ENCODE peak calls at places on chromosomes 1 and 21, in ten cellular contexts. One of them, this sample, is unnamed.

GRCh38 chr1:209072481-209072880 is 511.0 kb upstream of the CAMK1G start:
- DNase-seq in GM20000: no peak
- DNase-seq in prostate gland: no peak
- DNase-seq in AG10803: no peak
- DNase-seq in fibroblast of pulmonary artery: no peak
- DNase-seq in GM12864: no peak
- DNase-seq in HepG2: no peak
- DNase-seq in GM13977: no peak
- DNase-seq in uterus: no peak
- DNase-seq in type B pancreatic cell: no peak
- DNase-seq in this sample: no peak

GRCh38 chr21:38343691-38344090 is 86.9 kb downstream of the KCNJ15 start:
- DNase-seq in GM13977: no peak
- DNase-seq in type B pancreatic cell: no peak
- DNase-seq in AG10803: no peak
- DNase-seq in GM12864: no peak
- DNase-seq in HepG2: no peak
- DNase-seq in GM20000: no peak
- DNase-seq in prostate gland: peak
- DNase-seq in fibroblast of pulmonary artery: peak
- DNase-seq in uterus: no peak
- DNase-seq in this sample: no peak

GRCh38 chr1:6634278-6635052 is 9.8 kb downstream of the THAP3 start:
- DNase-seq in AG10803: peak
- DNase-seq in uterus: peak
- DNase-seq in HepG2: peak
- DNase-seq in fibroblast of pulmonary artery: peak
- DNase-seq in GM13977: peak
- DNase-seq in GM20000: peak
- DNase-seq in GM12864: no peak
- DNase-seq in prostate gland: peak
- DNase-seq in type B pancreatic cell: no peak
- DNase-seq in this sample: peak

GRCh38 chr1:10283318-10283984 is 73.1 kb downstream of the KIF1B start:
- DNase-seq in AG10803: no peak
- DNase-seq in prostate gland: no peak
- DNase-seq in fibroblast of pulmonary artery: no peak
- DNase-seq in GM12864: no peak
- DNase-seq in GM20000: peak
- DNase-seq in uterus: no peak
- DNase-seq in GM13977: peak
- DNase-seq in type B pancreatic cell: no peak
- DNase-seq in HepG2: no peak
- DNase-seq in this sample: no peak

GRCh38 chr1:16392740-16393139 is 25.7 kb downstream of the SZRD1 start:
- DNase-seq in type B pancreatic cell: no peak
- DNase-seq in HepG2: no peak
- DNase-seq in GM12864: no peak
- DNase-seq in fibroblast of pulmonary artery: no peak
- DNase-seq in GM20000: no peak
- DNase-seq in prostate gland: no peak
- DNase-seq in uterus: no peak
- DNase-seq in GM13977: no peak
- DNase-seq in AG10803: no peak
- DNase-seq in this sample: no peak

GRCh38 chr1:226549937-226550670 is 1.5 kb downstream of the STUM start:
- DNase-seq in HepG2: no peak
- DNase-seq in AG10803: no peak
- DNase-seq in prostate gland: peak
- DNase-seq in uterus: peak
- DNase-seq in fibroblast of pulmonary artery: peak
- DNase-seq in GM13977: peak
- DNase-seq in GM12864: peak
- DNase-seq in GM20000: peak
- DNase-seq in type B pancreatic cell: no peak
- DNase-seq in this sample: peak

GRCh38 chr1:241749041-241749798 is 97.1 kb downstream of the WDR64 start:
- DNase-seq in type B pancreatic cell: no peak
- DNase-seq in fibroblast of pulmonary artery: peak
- DNase-seq in HepG2: no peak
- DNase-seq in GM13977: no peak
- DNase-seq in GM12864: no peak
- DNase-seq in prostate gland: no peak
- DNase-seq in uterus: no peak
- DNase-seq in AG10803: peak
- DNase-seq in GM20000: no peak
- DNase-seq in this sample: no peak

GRCh38 chr1:72284398-72285073 is 2.2 kb upstream of the NEGR1 start:
- DNase-seq in prostate gland: peak
- DNase-seq in HepG2: peak
- DNase-seq in GM20000: peak
- DNase-seq in GM12864: no peak
- DNase-seq in AG10803: peak
- DNase-seq in uterus: peak
- DNase-seq in type B pancreatic cell: no peak
- DNase-seq in fibroblast of pulmonary artery: peak
- DNase-seq in GM13977: peak
- DNase-seq in this sample: peak

GRCh38 chr1:51516639-51517158 is 2.4 kb downstream of the EPS15 start:
- DNase-seq in prostate gland: no peak
- DNase-seq in GM12864: no peak
- DNase-seq in fibroblast of pulmonary artery: no peak
- DNase-seq in type B pancreatic cell: no peak
- DNase-seq in AG10803: no peak
- DNase-seq in HepG2: no peak
- DNase-seq in GM13977: no peak
- DNase-seq in GM20000: no peak
- DNase-seq in uterus: no peak
- DNase-seq in this sample: no peak

GRCh38 chr1:202656057-202656456 is 54.2 kb downstream of the SYT2 start:
- DNase-seq in prostate gland: no peak
- DNase-seq in AG10803: no peak
- DNase-seq in GM12864: no peak
- DNase-seq in HepG2: peak
- DNase-seq in type B pancreatic cell: no peak
- DNase-seq in GM20000: no peak
- DNase-seq in GM13977: no peak
- DNase-seq in uterus: no peak
- DNase-seq in fibroblast of pulmonary artery: peak
- DNase-seq in this sample: peak

GRCh38 chr1:182993746-182994145 is 29.5 kb upstream of the LAMC1 start:
- DNase-seq in GM13977: no peak
- DNase-seq in fibroblast of pulmonary artery: no peak
- DNase-seq in GM20000: no peak
- DNase-seq in uterus: no peak
- DNase-seq in GM12864: no peak
- DNase-seq in type B pancreatic cell: no peak
- DNase-seq in prostate gland: no peak
- DNase-seq in AG10803: no peak
- DNase-seq in HepG2: no peak
- DNase-seq in this sample: no peak

GRCh38 chr1:29827237-29827750 is 591.0 kb downstream of the PTPRU start:
- DNase-seq in HepG2: no peak
- DNase-seq in fibroblast of pulmonary artery: no peak
- DNase-seq in AG10803: no peak
- DNase-seq in GM20000: no peak
- DNase-seq in uterus: no peak
- DNase-seq in GM12864: no peak
- DNase-seq in GM13977: no peak
- DNase-seq in type B pancreatic cell: no peak
- DNase-seq in prostate gland: no peak
- DNase-seq in this sample: no peak

GRCh38 chr1:174068000-174068399 is 45.8 kb upstream of the RC3H1 start:
- DNase-seq in uterus: no peak
- DNase-seq in HepG2: no peak
- DNase-seq in GM12864: no peak
- DNase-seq in GM20000: no peak
- DNase-seq in type B pancreatic cell: no peak
- DNase-seq in AG10803: no peak
- DNase-seq in GM13977: no peak
- DNase-seq in prostate gland: no peak
- DNase-seq in fibroblast of pulmonary artery: no peak
- DNase-seq in this sample: no peak

GRCh38 chr1:23368562-23369334 is 888 bp downstream of the ZNF436 start:
- DNase-seq in uterus: peak
- DNase-seq in type B pancreatic cell: peak
- DNase-seq in HepG2: peak
- DNase-seq in AG10803: peak
- DNase-seq in GM12864: peak
- DNase-seq in fibroblast of pulmonary artery: peak
- DNase-seq in GM13977: peak
- DNase-seq in GM20000: peak
- DNase-seq in prostate gland: peak
- DNase-seq in this sample: peak

GRCh38 chr1:218164930-218165686 is 120.0 kb upstream of the RRP15 start:
- DNase-seq in prostate gland: peak
- DNase-seq in fibroblast of pulmonary artery: peak
- DNase-seq in type B pancreatic cell: peak
- DNase-seq in GM12864: no peak
- DNase-seq in GM13977: peak
- DNase-seq in GM20000: peak
- DNase-seq in HepG2: no peak
- DNase-seq in AG10803: no peak
- DNase-seq in uterus: no peak
- DNase-seq in this sample: peak

DNA sequence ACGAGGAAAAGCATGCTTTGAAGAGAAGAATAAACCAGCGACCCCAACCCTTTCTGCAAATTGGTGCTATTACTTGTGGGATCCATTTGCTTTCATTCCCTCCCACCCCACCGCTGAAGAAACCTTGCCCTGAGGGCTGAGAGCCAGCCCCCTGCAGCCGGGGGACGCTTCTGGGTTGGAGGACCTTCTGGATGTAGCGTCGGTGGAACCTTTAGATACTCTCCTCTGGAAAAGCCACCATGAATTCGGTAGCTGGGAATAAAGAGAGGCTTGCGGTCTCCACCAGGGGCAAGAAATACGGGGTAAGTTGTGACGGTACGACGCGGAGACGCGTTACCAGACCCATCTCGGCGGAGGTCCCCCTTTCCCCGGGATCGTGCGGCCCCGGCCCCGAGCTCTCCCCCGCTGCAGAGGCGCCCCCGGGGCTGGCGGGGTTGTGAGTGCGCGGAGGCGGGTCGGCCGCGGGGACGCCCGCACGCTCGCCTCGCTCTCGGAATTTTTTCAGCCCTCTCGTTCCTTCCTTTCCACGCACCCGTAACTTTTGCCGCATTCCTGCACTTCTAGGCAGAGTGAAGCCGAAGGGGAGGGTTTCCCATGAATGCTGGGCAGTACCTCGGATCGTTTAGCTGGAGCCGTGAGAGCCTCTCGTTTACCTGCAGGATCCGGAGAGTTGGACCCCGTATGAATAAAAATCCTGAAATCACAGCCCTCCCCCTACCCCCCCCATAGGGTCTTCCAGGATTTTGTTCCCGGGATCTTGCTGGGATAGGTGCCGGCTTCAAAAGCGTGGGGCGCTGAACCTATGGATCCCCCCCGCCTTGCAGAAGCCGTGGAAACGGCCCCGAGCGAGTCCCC is 628 bp downstream of the KIF26B start:
- DNase-seq in GM13977: peak
- DNase-seq in HepG2: no peak
- DNase-seq in uterus: no peak
- DNase-seq in fibroblast of pulmonary artery: peak
- DNase-seq in AG10803: peak
- DNase-seq in type B pancreatic cell: peak
- DNase-seq in prostate gland: no peak
- DNase-seq in GM12864: no peak
- DNase-seq in GM20000: peak
- DNase-seq in this sample: peak
- TF ChIP-seq CTCF in GM13977: no peak
- TF ChIP-seq CTCF in HepG2: no peak
- TF ChIP-seq CTCF in uterus: no peak
- TF ChIP-seq CTCF in fibroblast of pulmonary artery: no peak
- TF ChIP-seq CTCF in AG10803: no peak
- TF ChIP-seq CTCF in type B pancreatic cell: peak
- TF ChIP-seq CTCF in prostate gland: no peak
- TF ChIP-seq CTCF in GM12864: no peak
- TF ChIP-seq CTCF in GM20000: no peak
- TF ChIP-seq CTCF in this sample: no peak

GRCh38 chr1:28792644-28793121 is 19.3 kb upstream of the OPRD1 start:
- DNase-seq in fibroblast of pulmonary artery: no peak
- DNase-seq in GM20000: no peak
- DNase-seq in HepG2: no peak
- DNase-seq in prostate gland: no peak
- DNase-seq in uterus: no peak
- DNase-seq in GM13977: no peak
- DNase-seq in GM12864: no peak
- DNase-seq in type B pancreatic cell: no peak
- DNase-seq in AG10803: no peak
- DNase-seq in this sample: no peak
- TF ChIP-seq CTCF in fibroblast of pulmonary artery: no peak
- TF ChIP-seq CTCF in GM20000: no peak
- TF ChIP-seq CTCF in HepG2: no peak
- TF ChIP-seq CTCF in prostate gland: no peak
- TF ChIP-seq CTCF in uterus: no peak
- TF ChIP-seq CTCF in GM13977: no peak
- TF ChIP-seq CTCF in GM12864: peak
- TF ChIP-seq CTCF in type B pancreatic cell: peak
- TF ChIP-seq CTCF in AG10803: peak
- TF ChIP-seq CTCF in this sample: peak

DNA sequence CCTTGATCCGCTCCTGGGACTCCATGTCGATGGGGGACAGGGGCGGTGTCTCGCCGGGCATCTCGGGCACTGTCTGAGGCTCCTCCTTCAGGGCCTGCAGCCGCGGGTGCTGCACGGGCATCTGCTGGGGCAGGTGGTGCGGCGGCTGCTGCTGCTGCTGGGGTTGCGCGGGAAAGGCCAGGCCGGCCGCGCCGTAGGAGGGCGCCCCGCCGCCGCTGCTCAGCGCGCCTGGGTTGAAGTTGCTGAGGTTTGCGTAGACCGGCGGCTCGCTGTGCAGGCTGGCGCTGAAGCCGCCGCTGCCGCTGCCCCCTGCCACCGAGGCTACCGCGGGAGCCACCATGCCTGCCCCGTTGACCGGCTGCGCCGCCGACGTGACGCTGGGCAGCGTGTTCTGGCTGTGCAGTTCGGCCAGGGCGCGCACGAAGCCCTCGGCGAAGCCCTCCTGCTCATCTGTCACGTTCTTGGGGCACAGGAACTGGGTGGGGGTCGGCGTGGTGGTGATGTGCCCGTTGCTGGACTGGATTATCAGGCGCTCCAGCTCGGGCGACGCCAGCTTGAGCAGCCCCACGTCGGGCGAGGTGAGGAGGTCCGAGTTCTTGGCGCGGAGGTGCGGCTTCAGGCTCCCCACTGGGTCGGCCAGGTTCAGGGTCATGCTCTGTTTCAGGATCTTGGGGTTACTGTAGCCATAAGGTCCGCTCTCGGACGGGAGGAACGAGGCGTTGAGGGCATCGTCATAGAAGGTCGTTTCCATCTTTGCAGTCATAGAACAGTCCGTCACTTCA is 1.3 kb downstream of the JUN start:
- DNase-seq in GM13977: peak
- DNase-seq in prostate gland: peak
- DNase-seq in HepG2: no peak
- DNase-seq in type B pancreatic cell: peak
- DNase-seq in AG10803: peak
- DNase-seq in uterus: peak
- DNase-seq in fibroblast of pulmonary artery: peak
- DNase-seq in GM20000: peak
- DNase-seq in GM12864: no peak
- DNase-seq in this sample: peak
- TF ChIP-seq CTCF in GM13977: peak
- TF ChIP-seq CTCF in prostate gland: no peak
- TF ChIP-seq CTCF in HepG2: peak
- TF ChIP-seq CTCF in type B pancreatic cell: no peak
- TF ChIP-seq CTCF in AG10803: no peak
- TF ChIP-seq CTCF in uterus: no peak
- TF ChIP-seq CTCF in fibroblast of pulmonary artery: no peak
- TF ChIP-seq CTCF in GM20000: peak
- TF ChIP-seq CTCF in GM12864: peak
- TF ChIP-seq CTCF in this sample: no peak

GRCh38 chr21:42633858-42634257 is 19.6 kb upstream of the PDE9A start:
- DNase-seq in HepG2: no peak
- DNase-seq in GM12864: no peak
- DNase-seq in uterus: no peak
- DNase-seq in GM20000: no peak
- DNase-seq in AG10803: no peak
- DNase-seq in fibroblast of pulmonary artery: no peak
- DNase-seq in type B pancreatic cell: no peak
- DNase-seq in prostate gland: no peak
- DNase-seq in GM13977: no peak
- DNase-seq in this sample: no peak
- TF ChIP-seq CTCF in HepG2: no peak
- TF ChIP-seq CTCF in GM12864: no peak
- TF ChIP-seq CTCF in uterus: no peak
- TF ChIP-seq CTCF in GM20000: no peak
- TF ChIP-seq CTCF in AG10803: no peak
- TF ChIP-seq CTCF in fibroblast of pulmonary artery: no peak
- TF ChIP-seq CTCF in type B pancreatic cell: no peak
- TF ChIP-seq CTCF in prostate gland: no peak
- TF ChIP-seq CTCF in GM13977: no peak
- TF ChIP-seq CTCF in this sample: no peak